ENCODE peak calls at places on chromosomes 13 and 19, in nine cellular contexts. One of them, this sample, is unnamed.

GRCh38 chr19:7224205-7224833 is 69.9 kb downstream of the INSR start:
- DNase-seq in tibial nerve: peak
- DNase-seq in heart left ventricle: peak
- DNase-seq in stomach: peak
- DNase-seq in caudate nucleus: no peak
- DNase-seq in GM23248: peak
- DNase-seq in neuronal stem cell: no peak
- DNase-seq in OCI-LY7: no peak
- DNase-seq in IMR-90: peak
- DNase-seq in this sample: peak

GRCh38 chr13:97367016-97367415 is 67.0 kb upstream of the RAP2A start:
- DNase-seq in OCI-LY7: no peak
- DNase-seq in neuronal stem cell: peak
- DNase-seq in IMR-90: peak
- DNase-seq in caudate nucleus: no peak
- DNase-seq in GM23248: peak
- DNase-seq in stomach: no peak
- DNase-seq in tibial nerve: no peak
- DNase-seq in heart left ventricle: no peak
- DNase-seq in this sample: no peak

GRCh38 chr13:99501952-99502310 is 659 bp downstream of the TM9SF2 start:
- DNase-seq in OCI-LY7: peak
- DNase-seq in tibial nerve: no peak
- DNase-seq in caudate nucleus: no peak
- DNase-seq in GM23248: peak
- DNase-seq in stomach: peak
- DNase-seq in heart left ventricle: peak
- DNase-seq in IMR-90: peak
- DNase-seq in neuronal stem cell: no peak
- DNase-seq in this sample: no peak

GRCh38 chr19:18863843-18864362 is 32.1 kb downstream of the CERS1 start:
- DNase-seq in caudate nucleus: no peak
- DNase-seq in OCI-LY7: no peak
- DNase-seq in IMR-90: no peak
- DNase-seq in neuronal stem cell: no peak
- DNase-seq in GM23248: no peak
- DNase-seq in stomach: no peak
- DNase-seq in heart left ventricle: no peak
- DNase-seq in tibial nerve: no peak
- DNase-seq in this sample: no peak

GRCh38 chr13:22454586-22454985 is 726.2 kb upstream of the SGCG start:
- DNase-seq in neuronal stem cell: no peak
- DNase-seq in OCI-LY7: no peak
- DNase-seq in IMR-90: no peak
- DNase-seq in caudate nucleus: no peak
- DNase-seq in heart left ventricle: no peak
- DNase-seq in tibial nerve: no peak
- DNase-seq in stomach: no peak
- DNase-seq in GM23248: no peak
- DNase-seq in this sample: no peak

GRCh38 chr13:43364210-43365041 is 341.0 kb downstream of the DNAJC15 start:
- DNase-seq in OCI-LY7: no peak
- DNase-seq in IMR-90: peak
- DNase-seq in GM23248: peak
- DNase-seq in caudate nucleus: no peak
- DNase-seq in tibial nerve: no peak
- DNase-seq in neuronal stem cell: no peak
- DNase-seq in stomach: no peak
- DNase-seq in heart left ventricle: no peak
- DNase-seq in this sample: no peak

GRCh38 chr19:23385404-23385803 is 9.9 kb downstream of the ZNF91 start:
- DNase-seq in caudate nucleus: no peak
- DNase-seq in stomach: no peak
- DNase-seq in OCI-LY7: no peak
- DNase-seq in neuronal stem cell: no peak
- DNase-seq in heart left ventricle: no peak
- DNase-seq in IMR-90: no peak
- DNase-seq in GM23248: no peak
- DNase-seq in tibial nerve: no peak
- DNase-seq in this sample: no peak

GRCh38 chr13:40958655-40959054 is 60.5 kb downstream of the ELF1 start:
- DNase-seq in GM23248: no peak
- DNase-seq in neuronal stem cell: no peak
- DNase-seq in IMR-90: no peak
- DNase-seq in caudate nucleus: no peak
- DNase-seq in tibial nerve: no peak
- DNase-seq in OCI-LY7: no peak
- DNase-seq in stomach: no peak
- DNase-seq in heart left ventricle: no peak
- DNase-seq in this sample: no peak

GRCh38 chr19:979318-979741 is 4.8 kb upstream of the WDR18 start:
- DNase-seq in stomach: no peak
- DNase-seq in IMR-90: no peak
- DNase-seq in tibial nerve: no peak
- DNase-seq in OCI-LY7: no peak
- DNase-seq in neuronal stem cell: no peak
- DNase-seq in heart left ventricle: no peak
- DNase-seq in GM23248: no peak
- DNase-seq in caudate nucleus: no peak
- DNase-seq in this sample: no peak

GRCh38 chr13:32174366-32174765 is 140.8 kb downstream of the ZAR1L start:
- DNase-seq in OCI-LY7: no peak
- DNase-seq in tibial nerve: no peak
- DNase-seq in IMR-90: no peak
- DNase-seq in neuronal stem cell: no peak
- DNase-seq in heart left ventricle: no peak
- DNase-seq in stomach: no peak
- DNase-seq in GM23248: no peak
- DNase-seq in caudate nucleus: no peak
- DNase-seq in this sample: no peak

GRCh38 chr19:16446108-16447014 is 25.4 kb downstream of the EPS15L1 start:
- DNase-seq in OCI-LY7: peak
- DNase-seq in heart left ventricle: no peak
- DNase-seq in IMR-90: peak
- DNase-seq in stomach: no peak
- DNase-seq in neuronal stem cell: no peak
- DNase-seq in GM23248: no peak
- DNase-seq in caudate nucleus: no peak
- DNase-seq in tibial nerve: no peak
- DNase-seq in this sample: no peak

GRCh38 chr19:16444273-16444597 is 27.5 kb downstream of the EPS15L1 start:
- DNase-seq in IMR-90: no peak
- DNase-seq in stomach: no peak
- DNase-seq in heart left ventricle: no peak
- DNase-seq in GM23248: no peak
- DNase-seq in OCI-LY7: peak
- DNase-seq in neuronal stem cell: no peak
- DNase-seq in tibial nerve: no peak
- DNase-seq in caudate nucleus: no peak
- DNase-seq in this sample: no peak

GRCh38 chr19:16441661-16442071 is 30.1 kb downstream of the EPS15L1 start:
- DNase-seq in caudate nucleus: no peak
- DNase-seq in IMR-90: no peak
- DNase-seq in stomach: no peak
- DNase-seq in OCI-LY7: peak
- DNase-seq in heart left ventricle: no peak
- DNase-seq in neuronal stem cell: peak
- DNase-seq in tibial nerve: no peak
- DNase-seq in GM23248: peak
- DNase-seq in this sample: no peak

GRCh38 chr19:16445238-16446107 is 26.3 kb downstream of the EPS15L1 start:
- DNase-seq in neuronal stem cell: no peak
- DNase-seq in tibial nerve: no peak
- DNase-seq in stomach: no peak
- DNase-seq in IMR-90: peak
- DNase-seq in caudate nucleus: no peak
- DNase-seq in heart left ventricle: peak
- DNase-seq in GM23248: peak
- DNase-seq in OCI-LY7: peak
- DNase-seq in this sample: no peak

DNA sequence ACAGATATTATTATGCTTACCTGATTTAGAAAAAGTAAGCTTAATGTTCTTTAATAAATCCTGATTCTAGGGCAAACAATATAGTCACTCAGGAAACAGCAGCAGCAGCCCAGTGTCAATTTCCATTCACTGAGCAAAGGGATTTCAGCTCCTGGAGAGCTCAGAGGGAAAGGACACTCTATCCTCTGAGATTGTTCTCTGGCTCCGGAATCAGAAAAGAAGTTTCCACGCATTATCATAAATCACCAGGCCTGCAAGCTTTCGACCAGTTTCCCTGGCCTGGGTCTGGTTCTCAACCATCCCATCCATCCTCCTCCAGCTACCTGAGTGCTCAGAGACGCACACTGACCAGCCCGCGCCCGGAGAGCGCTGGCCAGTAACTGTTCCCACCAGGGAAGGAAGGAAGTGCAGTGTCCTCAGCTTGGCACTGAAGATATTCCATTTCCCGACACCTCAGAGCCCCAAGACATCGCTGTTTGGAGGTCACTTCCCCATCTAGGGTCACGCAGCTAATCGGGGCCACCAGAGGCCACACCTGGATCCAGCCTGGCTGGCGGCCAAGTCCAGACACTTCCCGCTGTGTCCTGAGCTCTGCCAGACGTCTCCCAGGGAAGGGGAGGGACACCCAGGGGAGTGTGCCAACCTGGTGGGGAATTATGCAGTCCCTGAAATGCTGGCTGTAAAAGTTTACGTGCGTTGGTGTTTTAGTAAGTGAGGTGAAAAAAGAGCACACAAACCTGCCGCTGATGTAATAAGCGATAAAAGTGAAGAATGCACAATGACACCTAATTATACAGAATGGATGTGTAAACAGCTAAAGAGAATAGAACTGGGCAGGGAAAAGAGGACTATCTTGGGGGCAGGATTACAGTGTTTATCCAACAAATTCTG is 29.1 kb downstream of the EPS15L1 start:
- DNase-seq in caudate nucleus: no peak
- DNase-seq in OCI-LY7: no peak
- DNase-seq in tibial nerve: no peak
- DNase-seq in stomach: peak
- DNase-seq in IMR-90: no peak
- DNase-seq in neuronal stem cell: no peak
- DNase-seq in GM23248: no peak
- DNase-seq in heart left ventricle: peak
- DNase-seq in this sample: no peak
- H3K27ac ChIP-seq in caudate nucleus: peak
- H3K27ac ChIP-seq in OCI-LY7: peak
- H3K27ac ChIP-seq in tibial nerve: peak
- H3K27ac ChIP-seq in stomach: peak
- H3K27ac ChIP-seq in IMR-90: no peak
- H3K27ac ChIP-seq in neuronal stem cell: peak
- H3K27ac ChIP-seq in GM23248: no peak
- H3K27ac ChIP-seq in heart left ventricle: peak
- H3K27ac ChIP-seq in this sample: peak

DNA sequence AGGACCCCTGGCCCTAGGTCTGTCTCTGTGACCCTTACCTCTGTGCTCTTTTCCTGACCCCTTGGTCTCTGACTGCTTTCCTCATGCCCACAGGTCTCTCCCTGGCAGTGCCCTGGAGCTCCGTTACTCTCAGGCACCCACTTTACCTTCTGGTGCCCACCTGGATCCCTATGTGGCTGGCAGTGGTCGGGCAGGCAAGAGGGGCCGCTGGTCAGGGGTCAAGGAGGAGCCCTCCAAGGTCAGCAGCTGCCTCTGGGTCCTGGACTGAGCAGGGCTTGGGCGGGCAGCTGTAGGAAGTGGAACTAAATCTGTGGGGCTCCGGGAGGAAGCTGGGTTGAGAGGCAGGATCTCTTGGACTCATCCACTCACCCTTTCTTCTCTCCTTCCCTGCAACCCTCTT is 16.3 kb downstream of the PPFIA3 start:
- DNase-seq in heart left ventricle: no peak
- DNase-seq in IMR-90: no peak
- DNase-seq in GM23248: no peak
- DNase-seq in OCI-LY7: no peak
- DNase-seq in neuronal stem cell: no peak
- DNase-seq in caudate nucleus: no peak
- DNase-seq in stomach: no peak
- DNase-seq in tibial nerve: no peak
- DNase-seq in this sample: no peak
- H3K27ac ChIP-seq in heart left ventricle: peak
- H3K27ac ChIP-seq in IMR-90: no peak
- H3K27ac ChIP-seq in GM23248: no peak
- H3K27ac ChIP-seq in OCI-LY7: no peak
- H3K27ac ChIP-seq in neuronal stem cell: no peak
- H3K27ac ChIP-seq in caudate nucleus: no peak
- H3K27ac ChIP-seq in stomach: no peak
- H3K27ac ChIP-seq in tibial nerve: no peak
- H3K27ac ChIP-seq in this sample: no peak

GRCh38 chr13:49914947-49915346 is 21.2 kb downstream of the SPRYD7 start:
- DNase-seq in neuronal stem cell: no peak
- DNase-seq in IMR-90: no peak
- DNase-seq in GM23248: no peak
- DNase-seq in caudate nucleus: no peak
- DNase-seq in heart left ventricle: no peak
- DNase-seq in tibial nerve: no peak
- DNase-seq in stomach: no peak
- DNase-seq in OCI-LY7: no peak
- DNase-seq in this sample: no peak
- H3K27ac ChIP-seq in neuronal stem cell: no peak
- H3K27ac ChIP-seq in IMR-90: no peak
- H3K27ac ChIP-seq in GM23248: no peak
- H3K27ac ChIP-seq in caudate nucleus: no peak
- H3K27ac ChIP-seq in heart left ventricle: no peak
- H3K27ac ChIP-seq in tibial nerve: no peak
- H3K27ac ChIP-seq in stomach: no peak
- H3K27ac ChIP-seq in OCI-LY7: no peak
- H3K27ac ChIP-seq in this sample: no peak

GRCh38 chr19:29978139-29978538 is 36.1 kb downstream of the URI1 start:
- DNase-seq in heart left ventricle: no peak
- DNase-seq in neuronal stem cell: no peak
- DNase-seq in stomach: no peak
- DNase-seq in OCI-LY7: no peak
- DNase-seq in IMR-90: no peak
- DNase-seq in caudate nucleus: no peak
- DNase-seq in tibial nerve: no peak
- DNase-seq in GM23248: peak
- DNase-seq in this sample: no peak
- H3K27ac ChIP-seq in heart left ventricle: no peak
- H3K27ac ChIP-seq in neuronal stem cell: no peak
- H3K27ac ChIP-seq in stomach: no peak
- H3K27ac ChIP-seq in OCI-LY7: no peak
- H3K27ac ChIP-seq in IMR-90: no peak
- H3K27ac ChIP-seq in caudate nucleus: no peak
- H3K27ac ChIP-seq in tibial nerve: no peak
- H3K27ac ChIP-seq in GM23248: no peak
- H3K27ac ChIP-seq in this sample: no peak

GRCh38 chr19:34666200-34666957 is 10.6 kb downstream of the SCGB2B2 start:
- DNase-seq in GM23248: no peak
- DNase-seq in heart left ventricle: no peak
- DNase-seq in caudate nucleus: no peak
- DNase-seq in OCI-LY7: no peak
- DNase-seq in tibial nerve: no peak
- DNase-seq in stomach: no peak
- DNase-seq in IMR-90: no peak
- DNase-seq in neuronal stem cell: no peak
- DNase-seq in this sample: no peak
- H3K27ac ChIP-seq in GM23248: no peak
- H3K27ac ChIP-seq in heart left ventricle: no peak
- H3K27ac ChIP-seq in caudate nucleus: no peak
- H3K27ac ChIP-seq in OCI-LY7: no peak
- H3K27ac ChIP-seq in tibial nerve: no peak
- H3K27ac ChIP-seq in stomach: no peak
- H3K27ac ChIP-seq in IMR-90: no peak
- H3K27ac ChIP-seq in neuronal stem cell: no peak
- H3K27ac ChIP-seq in this sample: no peak